ENCODE peak calls at places on chromosomes 3 and 15, in four cellular contexts. G, L, X and E are unnamed samples.

GRCh38 chr15:74781673-74782595 is at the start of gene CSK:
- DNase-seq in L (peak; percentile 94), G (no peak), X (no peak), E (peak; percentile 99)

GRCh38 chr3:123331006-123331405 is 117.9 kb downstream of the ADCY5 start:
- DNase-seq in G (no peak), L (no peak), X (no peak), E (no peak)

GRCh38 chr3:111769110-111769509 is 90.0 kb upstream of the PHLDB2 start:
- DNase-seq in G (peak; percentile 67), X (no peak), L (no peak), E (no peak)

GRCh38 chr3:184203526-184203925 is 17.5 kb downstream of the ABCF3 start:
- DNase-seq in G (no peak), X (no peak), L (no peak), E (no peak)

GRCh38 chr3:136247436-136247835 is 2.7 kb upstream of the PCCB start:
- DNase-seq in G (no peak), X (no peak), L (no peak), E (no peak)

GRCh38 chr15:83899670-83900069 is 245.7 kb downstream of the ADAMTSL3 start:
- DNase-seq in G (no peak), L (no peak), X (no peak), E (no peak)

GRCh38 chr3:120418866-120419490 is 31.8 kb downstream of the FSTL1 start:
- DNase-seq in X (no peak), L (peak; percentile 8), G (peak; percentile 76), E (peak; percentile 58)

GRCh38 chr3:105456017-105456416 is 89.3 kb downstream of the ALCAM start:
- DNase-seq in X (no peak), G (no peak), L (no peak), E (no peak)

GRCh38 chr15:58229297-58229768 is 91.2 kb downstream of the AQP9 start:
- DNase-seq in G (peak; percentile 47), X (no peak), L (no peak), E (no peak)

GRCh38 chr3:43365601-43366305 is 79.4 kb downstream of the SNRK start:
- DNase-seq in X (no peak), L (no peak), G (no peak), E (no peak)

GRCh38 chr3:194340757-194341400 is 10.2 kb downstream of the CPN2 start:
- DNase-seq in L (no peak), G (no peak), X (no peak), E (no peak)

GRCh38 chr3:36362973-36363372 is 17.3 kb upstream of the STAC start:
- DNase-seq in X (no peak), L (no peak), G (peak; percentile 70), E (no peak)

GRCh38 chr15:99181544-99181943 is 67.8 kb downstream of the TTC23 start:
- DNase-seq in X (no peak), L (no peak), G (no peak), E (no peak)

GRCh38 chr15:84976746-84977345 is 4.8 kb upstream of the PDE8A start:
- DNase-seq in X (no peak), G (no peak), L (no peak), E (no peak)

GRCh38 chr15:64092864-64093626 is 593 bp downstream of the CIAO2A start:
- DNase-seq in G (peak; percentile 72), X (no peak), L (peak; percentile 63), E (peak; percentile 57)

GRCh38 chr15:42139596-42139995 is 16.8 kb downstream of the PLA2G4F start:
- DNase-seq in L (no peak), X (no peak), G (no peak), E (no peak)

GRCh38 chr3:5140230-5140621 is 18.1 kb downstream of the ARL8B start:
- DNase-seq in G (no peak), L (no peak), X (no peak), E (no peak)
- H4K20me1 ChIP-seq in G (peaks cover 14% of the 10 kb centered on the region), L (peaks cover 20% of the 10 kb centered on the region), X (no peaks in the 10 kb centered on the region), E (peaks cover 86% of the 10 kb centered on the region)

GRCh38 chr3:9918261-9919038 is 1.6 kb downstream of the IL17RC start:
- DNase-seq in X (no peak), L (no peak), G (no peak), E (no peak)

GRCh38 chr3:9917820-9918219 is 922 bp downstream of the IL17RC start:
- DNase-seq in L (no peak), G (no peak), X (no peak), E (no peak)

GRCh38 chr3:9915252-9916141 is 1.4 kb upstream of the IL17RC start:
- DNase-seq in G (peak; percentile 36), X (no peak), L (no peak), E (peak; percentile 81)

GRCh38 chr3:9916346-9916733 is 558 bp upstream of the IL17RC start:
- DNase-seq in X (no peak), G (no peak), L (no peak), E (no peak)

DNA sequence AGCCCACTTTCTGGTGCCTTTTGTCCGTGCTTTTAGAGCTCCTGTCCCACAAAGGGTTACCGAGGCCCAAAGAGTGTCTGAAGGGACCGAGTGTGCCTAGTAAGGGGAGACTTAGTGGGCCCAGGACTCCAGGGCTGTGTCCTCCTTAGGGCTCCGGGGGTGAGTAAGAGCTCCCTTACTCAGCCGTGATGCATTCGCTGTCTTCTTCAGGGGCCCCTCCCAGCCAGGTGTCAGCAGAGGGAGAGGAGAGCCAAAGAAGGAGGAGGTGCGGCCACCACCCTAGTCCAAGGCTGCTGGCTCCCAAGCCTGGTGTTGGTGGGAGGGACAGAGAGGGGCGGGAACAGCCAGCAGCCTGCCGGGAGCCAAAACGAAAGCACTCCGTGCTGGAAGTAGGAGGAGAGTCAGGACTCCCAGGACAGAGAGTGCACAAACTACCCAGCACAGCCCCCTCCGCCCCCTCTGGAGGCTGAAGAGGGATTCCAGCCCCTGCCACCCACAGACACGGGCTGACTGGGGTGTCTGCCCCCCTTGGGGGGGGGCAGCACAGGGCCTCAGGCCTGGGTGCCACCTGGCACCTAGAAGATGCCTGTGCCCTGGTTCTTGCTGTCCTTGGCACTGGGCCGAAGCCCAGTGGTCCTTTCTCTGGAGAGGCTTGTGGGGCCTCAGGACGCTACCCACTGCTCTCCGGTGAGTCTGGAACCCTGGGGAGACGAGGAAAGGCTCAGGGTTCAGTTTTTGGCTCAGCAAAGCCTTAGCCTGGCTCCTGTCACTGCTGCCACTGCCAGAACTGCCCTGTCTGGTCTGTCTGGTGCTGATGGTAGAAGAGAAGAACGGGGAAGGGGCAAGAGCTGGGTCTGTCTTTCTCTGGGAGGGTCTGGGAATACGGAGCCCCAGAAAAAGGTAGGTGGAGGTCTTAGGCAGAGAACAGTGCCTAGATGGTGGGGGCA is at the start of gene IL17RC:
- DNase-seq in G (peak; percentile 83), X (no peak), L (peak; percentile 87), E (peak; percentile 70)
- TF ChIP-seq NFIC in G (no peak), X (no peak), L (peak; percentile 31), E (no peak)

DNA sequence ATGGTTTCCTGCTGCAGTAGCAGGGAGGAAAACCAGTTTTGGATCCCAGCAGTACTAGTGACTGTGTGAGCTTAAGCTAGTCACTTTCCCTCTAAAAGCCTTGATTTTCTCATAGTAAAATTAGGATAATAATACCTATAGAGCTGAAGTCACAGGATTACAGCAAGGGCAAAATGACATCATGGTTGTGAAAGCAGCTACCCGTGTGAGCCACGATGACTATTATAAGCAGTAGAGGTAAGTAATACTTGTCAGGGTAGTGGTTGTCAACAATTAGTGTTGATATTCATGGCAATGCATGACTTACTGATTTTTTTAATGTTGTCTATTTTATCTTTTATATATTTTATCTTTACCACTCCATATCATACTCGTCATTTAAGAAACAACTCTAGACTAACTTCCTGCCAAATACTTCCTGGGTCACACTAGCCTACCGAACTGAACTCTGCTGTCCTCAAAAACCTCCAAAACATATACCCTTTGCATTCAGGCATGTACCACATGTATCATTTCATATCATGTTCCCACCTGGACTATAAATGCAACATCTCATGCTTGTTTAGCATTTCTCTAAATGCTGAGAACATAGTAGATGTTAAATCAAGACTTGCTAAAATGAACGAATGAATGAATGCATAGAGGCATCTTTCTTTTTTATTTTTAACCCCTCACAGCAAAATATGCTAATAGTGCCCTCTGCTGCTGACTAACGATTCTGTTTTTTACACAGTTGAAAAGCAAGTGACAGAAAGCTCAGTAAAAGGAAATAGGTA is 172.6 kb downstream of the P3H2 start:
- DNase-seq in G (no peak), X (peak; percentile 32), L (no peak), E (no peak)
- TF ChIP-seq USF2 in G (no peak), X (no peak), L (no peak), E (no peak)

DNA sequence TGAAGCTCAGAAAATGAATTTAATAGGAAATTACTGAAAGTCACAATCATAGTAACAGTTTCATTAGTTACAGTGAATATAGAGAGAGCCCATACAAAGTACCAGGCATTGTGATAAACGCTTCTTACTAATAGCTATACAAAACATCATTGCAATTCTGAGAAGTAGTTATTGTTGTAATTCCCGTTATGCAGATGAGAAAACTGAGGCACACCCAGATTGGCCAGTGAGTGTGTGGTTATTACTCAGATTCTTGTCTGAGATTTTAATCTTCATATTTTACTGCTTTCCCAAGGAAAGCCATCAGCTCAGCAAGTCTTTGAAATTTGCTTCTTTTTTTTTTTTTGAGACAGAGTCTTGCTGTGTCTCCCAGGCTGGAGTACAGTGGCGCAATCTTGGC is 14.3 kb downstream of the FLNB start:
- DNase-seq in L (no peak), X (no peak), G (no peak), E (no peak)
- H4K20me1 ChIP-seq in L (peaks cover 11% of the 10 kb centered on the region), X (no peaks in the 10 kb centered on the region), G (peaks cover 77% of the 10 kb centered on the region), E (peaks cover 85% of the 10 kb centered on the region)

GRCh38 chr3:45000823-45001222 is 24.8 kb downstream of the EXOSC7 start:
- DNase-seq in L (no peak), X (no peak), G (no peak), E (no peak)

GRCh38 chr3:45002139-45002660 is 23.9 kb upstream of the CLEC3B start:
- DNase-seq in L (no peak), G (peak; percentile 16), X (no peak), E (no peak)

GRCh38 chr3:45002680-45003079 is 23.4 kb upstream of the CLEC3B start:
- DNase-seq in G (no peak), X (no peak), L (no peak), E (no peak)

GRCh38 chr3:45001738-45002137 is 24.4 kb upstream of the CLEC3B start:
- DNase-seq in G (no peak), L (no peak), X (no peak), E (no peak)

DNA sequence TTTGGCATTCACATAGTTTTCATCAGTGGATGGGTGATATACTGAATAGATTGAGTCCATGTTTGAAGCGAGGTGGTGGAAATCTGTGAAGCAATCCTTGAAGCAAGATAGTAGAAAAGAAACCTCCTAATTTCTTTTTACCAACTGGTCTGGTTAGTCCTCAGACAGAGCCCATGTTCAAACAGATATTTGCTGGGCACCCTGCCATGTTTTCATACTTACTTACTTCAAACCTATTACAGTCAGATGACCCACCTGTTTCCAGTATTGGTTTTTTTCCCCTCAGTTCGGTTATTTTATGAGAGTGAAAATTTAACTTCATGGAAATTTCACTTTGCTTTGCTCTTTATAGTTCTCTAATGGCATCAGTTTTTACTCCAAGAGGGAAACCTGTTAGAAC is 23.7 kb downstream of the EXOSC7 start:
- DNase-seq in X (no peak), G (no peak), L (no peak), E (no peak)
- TF ChIP-seq NFIC in X (no peak), G (no peak), L (no peak), E (no peak)

GRCh38 chr15:90162956-90163355 is 38.2 kb upstream of the SEMA4B start:
- DNase-seq in X (no peak), L (no peak), G (no peak), E (no peak)
- TF ChIP-seq USF2 in X (no peak), L (no peak), G (no peak), E (no peak)

DNA sequence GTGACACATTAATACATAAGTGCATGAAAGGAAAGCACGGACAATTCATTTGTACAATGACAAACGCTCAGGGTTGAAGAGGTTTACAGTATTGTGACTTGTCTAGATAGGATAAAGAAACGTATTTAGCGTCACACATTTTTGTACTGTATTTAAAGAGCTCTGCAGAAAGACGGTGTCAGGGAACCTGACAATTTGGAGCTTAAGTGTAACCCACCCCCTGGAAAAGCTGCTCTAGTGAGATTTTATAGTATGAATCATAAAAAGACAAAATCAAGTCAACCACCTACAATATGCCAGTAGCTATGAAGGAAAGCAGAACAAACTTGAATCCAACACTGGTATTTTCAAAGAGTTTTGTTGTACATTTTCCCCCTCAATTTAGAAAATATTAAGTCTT is 5.6 kb downstream of the TRA2B start:
- DNase-seq in L (no peak), X (no peak), G (no peak), E (no peak)
- H4K20me1 ChIP-seq in L (peaks cover 98% of the 10 kb centered on the region), X (peaks cover 15% of the 10 kb centered on the region), G (peaks cover 97% of the 10 kb centered on the region), E (peaks cover 100% of the 10 kb centered on the region)